ENCODE peak calls at places on chromosomes 11 and 22, in six cellular contexts. C, B, H, R, K and Z are unnamed samples.

GRCh38 chr11:1194977-1195689 is 27.7 kb upstream of the MUC5B start:
- DNase-seq in C (no peak), B (no peak), H (no peak), R (no peak), K (peak), Z (peak)

GRCh38 chr22:34847072-34847471 is 218.9 kb upstream of the ISX start:
- DNase-seq in C (no peak), B (no peak), H (no peak), R (no peak), K (no peak), Z (no peak)

GRCh38 chr11:122068096-122068495 is 47.9 kb downstream of the BLID start:
- DNase-seq in C (no peak), B (no peak), H (no peak), R (no peak), K (no peak), Z (no peak)

GRCh38 chr11:66619080-66619554 is 2.7 kb downstream of the RBM14 start:
- DNase-seq in C (no peak), B (peak), H (no peak), R (peak), K (no peak), Z (no peak)

GRCh38 chr11:44631831-44632230 is 66.4 kb downstream of the CD82 start:
- DNase-seq in C (no peak), B (no peak), H (peak), R (no peak), K (peak), Z (peak)

GRCh38 chr22:19109198-19110063 is 12.8 kb downstream of the DGCR2 start:
- DNase-seq in C (no peak), B (no peak), H (peak), R (peak), K (no peak), Z (no peak)

GRCh38 chr11:29962243-29962642 is 54.6 kb downstream of the KCNA4 start:
- DNase-seq in C (no peak), B (no peak), H (no peak), R (no peak), K (peak), Z (no peak)

GRCh38 chr11:68003846-68004550 is at the start of gene UNC93B1:
- DNase-seq in C (peak), B (peak), H (peak), R (peak), K (peak), Z (peak)

GRCh38 chr11:69881467-69882269 is 62.5 kb upstream of the FGF3 start:
- DNase-seq in C (no peak), B (no peak), H (no peak), R (no peak), K (no peak), Z (no peak)

GRCh38 chr11:118868659-118869058 is 15.0 kb upstream of the CXCR5 start:
- DNase-seq in C (no peak), B (no peak), H (no peak), R (no peak), K (no peak), Z (no peak)

GRCh38 chr22:24097961-24098391 is 83.3 kb upstream of the SUSD2 start:
- DNase-seq in C (no peak), B (no peak), H (no peak), R (no peak), K (no peak), Z (no peak)
- TF ChIP-seq CTCF in C (no peak), B (no peak), H (no peak), R (no peak), K (no peak), Z (no peak)

DNA sequence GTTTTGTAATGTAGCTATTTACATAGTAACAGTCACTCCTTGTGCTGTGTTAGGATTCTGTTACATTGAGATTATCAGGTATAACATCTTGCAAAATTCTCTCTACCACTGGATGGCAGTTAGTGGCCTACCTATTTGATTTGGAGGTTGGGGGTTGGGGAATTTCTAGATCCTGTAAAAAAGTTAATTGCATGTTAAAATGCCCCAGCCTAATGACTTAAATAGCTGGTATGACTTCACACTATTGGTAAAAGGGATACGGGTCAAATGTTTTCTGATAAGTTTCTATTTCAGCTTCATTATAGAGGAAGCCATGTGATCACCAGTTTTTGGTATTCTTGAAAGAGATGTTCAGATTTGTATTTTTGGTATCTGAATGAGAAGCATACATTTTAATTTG is 2.8 kb downstream of the GRK3 start:
- DNase-seq in C (no peak), B (no peak), H (no peak), R (no peak), K (no peak), Z (no peak)
- TF ChIP-seq CTCF in C (no peak), B (no peak), H (no peak), R (no peak), K (no peak), Z (no peak)

DNA sequence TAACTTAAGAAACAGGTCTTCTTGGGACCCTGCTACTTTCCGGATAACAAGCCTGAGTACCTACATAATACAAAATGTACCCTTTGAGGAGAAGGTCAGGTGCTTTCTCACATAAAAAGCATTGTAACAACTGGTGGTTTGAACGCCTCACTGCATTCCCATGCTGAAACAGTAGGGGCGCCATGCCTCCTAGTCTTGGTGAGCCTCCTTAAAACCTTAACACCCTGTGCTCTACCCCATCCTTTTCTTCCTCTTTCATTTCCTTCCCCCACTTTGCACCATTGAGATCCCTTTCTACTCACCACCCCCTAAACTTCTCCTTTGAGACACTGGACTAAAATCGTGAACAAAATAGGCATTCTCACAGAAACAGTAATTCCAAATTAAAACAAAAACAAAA is 729.3 kb downstream of the NTM start:
- DNase-seq in C (peak), B (no peak), H (no peak), R (no peak), K (no peak), Z (no peak)
- TF ChIP-seq CTCF in C (peak), B (peak), H (no peak), R (peak), K (peak), Z (peak)

DNA sequence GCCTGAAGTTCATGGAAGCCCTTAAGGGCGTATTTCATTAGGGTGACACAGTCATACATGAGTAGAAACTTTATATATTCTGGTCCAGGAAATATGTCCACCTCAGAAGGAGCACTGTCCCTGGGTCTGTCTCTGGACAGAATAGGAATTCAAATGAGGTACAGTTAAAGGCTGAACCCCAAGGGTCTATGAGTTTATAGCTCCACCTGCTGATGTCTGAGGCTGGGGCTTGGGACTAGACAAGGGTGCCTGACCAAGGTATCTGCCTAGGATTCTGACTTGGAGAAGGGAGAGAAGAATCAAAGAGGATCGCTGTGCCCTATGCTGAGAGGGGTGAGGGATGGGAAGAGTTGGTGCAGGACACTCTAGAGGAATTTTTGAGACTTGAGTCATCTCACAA is 14.9 kb downstream of the HEPHL1 start:
- DNase-seq in C (no peak), B (no peak), H (peak), R (no peak), K (no peak), Z (no peak)
- TF ChIP-seq CTCF in C (no peak), B (no peak), H (no peak), R (no peak), K (no peak), Z (no peak)